ENCODE peak calls at places on chromosomes 1 and 21, in four cellular contexts. V is suprapubic skin, K is bronchial epithelial cell, J is fibroblast of lung. P is an unnamed sample. For H3K27me3, the result is how much of the 10 kb centered on the place peaks cover.

GRCh38 chr1:32151319-32151787 is 28.1 kb upstream of the TXLNA start:
- DNase-seq in V (no peak), K (peak), J (peak), P (peak)

GRCh38 chr1:179251675-179252074 is 22.2 kb upstream of the ABL2 start:
- DNase-seq in V (no peak), K (peak), J (peak), P (no peak)

GRCh38 chr1:226882631-226883409 is 12.4 kb downstream of the PSEN2 start:
- DNase-seq in V (no peak), K (peak), J (peak), P (no peak)

GRCh38 chr1:14626869-14627607 is 28.6 kb downstream of the KAZN start:
- DNase-seq in V (peak), K (peak), J (peak), P (peak)

GRCh38 chr1:196405839-196406238 is 202.4 kb downstream of the KCNT2 start:
- DNase-seq in V (no peak), K (no peak), J (no peak), P (no peak)

GRCh38 chr1:38571726-38572125 is 287.8 kb downstream of the RRAGC start:
- DNase-seq in V (no peak), K (no peak), J (no peak), P (peak)

GRCh38 chr1:64136749-64137568 is 66.5 kb upstream of the UBE2U start:
- DNase-seq in V (peak), K (peak), J (peak), P (peak)

GRCh38 chr1:64965239-64966157 is 851 bp downstream of the JAK1 start:
- DNase-seq in V (peak), K (no peak), J (peak), P (peak)

GRCh38 chr1:12052008-12052573 is 11.0 kb upstream of the TNFRSF8 start:
- DNase-seq in V (no peak), K (peak), J (peak), P (peak)

GRCh38 chr1:150176593-150176992 is 26.9 kb downstream of the PLEKHO1 start:
- DNase-seq in V (no peak), K (no peak), J (peak), P (no peak)

GRCh38 chr1:159054427-159054826 is 22.1 kb downstream of the AIM2 start:
- DNase-seq in V (no peak), K (peak), J (no peak), P (no peak)

GRCh38 chr1:8397511-8397910 is 79.6 kb downstream of the SLC45A1 start:
- DNase-seq in V (no peak), K (no peak), J (no peak), P (no peak)

GRCh38 chr1:228058172-228058980 is 24.1 kb upstream of the ARF1 start:
- DNase-seq in V (peak), K (no peak), J (no peak), P (no peak)
- H3K27me3 ChIP-seq in V (half or more), K (under half), J (under half), P (under half)

GRCh38 chr1:35714921-35715567 is 3.6 kb downstream of the C1orf216 start:
- DNase-seq in V (no peak), K (no peak), J (no peak), P (no peak)
- H3K4me3 ChIP-seq in V (no peak), K (no peak), J (peak), P (no peak)

GRCh38 chr1:3065797-3066196 is 3.2 kb upstream of the PRDM16 start:
- DNase-seq in V (peak), K (no peak), J (no peak), P (no peak)
- H3K27me3 ChIP-seq in V (half or more), K (under half), J (under half), P (under half)

GRCh38 chr21:34878501-34878900 is 170.6 kb downstream of the RUNX1 start:
- DNase-seq in V (no peak), K (peak), J (no peak), P (no peak)
- H3K4me3 ChIP-seq in V (no peak), K (no peak), J (peak), P (no peak)

DNA sequence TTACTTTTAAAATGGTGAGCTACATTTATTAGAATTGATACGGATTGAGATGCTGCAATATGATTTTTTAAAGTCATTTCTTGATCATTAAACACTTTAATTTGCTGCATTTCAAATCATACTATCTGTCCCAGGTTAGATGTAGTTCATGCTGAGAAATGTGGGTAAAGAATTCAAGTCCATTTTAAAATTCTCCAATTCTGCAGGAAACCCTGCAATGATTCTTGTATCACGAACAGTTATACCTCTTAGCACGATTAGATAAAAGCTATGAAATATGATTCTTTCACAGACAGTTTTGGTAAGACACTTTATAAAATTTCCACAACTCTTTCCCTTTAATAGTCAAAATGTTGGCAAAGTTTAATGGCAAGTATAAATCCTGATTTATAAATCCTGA is 693.4 kb downstream of the ADGRL2 start:
- DNase-seq in V (no peak), K (no peak), J (peak), P (no peak)
- H3K27me3 ChIP-seq in V (under half), K (under half), J (under half), P (under half)

GRCh38 chr1:112541299-112541698 is 32.5 kb downstream of the WNT2B start:
- DNase-seq in V (no peak), K (no peak), J (no peak), P (no peak)

GRCh38 chr1:112542206-112542973 is 33.6 kb downstream of the WNT2B start:
- DNase-seq in V (no peak), K (no peak), J (no peak), P (no peak)

GRCh38 chr1:112544011-112544688 is 35.4 kb downstream of the WNT2B start:
- DNase-seq in V (no peak), K (peak), J (peak), P (peak)

GRCh38 chr1:112546076-112546475 is 37.3 kb downstream of the WNT2B start:
- DNase-seq in V (no peak), K (no peak), J (no peak), P (no peak)

DNA sequence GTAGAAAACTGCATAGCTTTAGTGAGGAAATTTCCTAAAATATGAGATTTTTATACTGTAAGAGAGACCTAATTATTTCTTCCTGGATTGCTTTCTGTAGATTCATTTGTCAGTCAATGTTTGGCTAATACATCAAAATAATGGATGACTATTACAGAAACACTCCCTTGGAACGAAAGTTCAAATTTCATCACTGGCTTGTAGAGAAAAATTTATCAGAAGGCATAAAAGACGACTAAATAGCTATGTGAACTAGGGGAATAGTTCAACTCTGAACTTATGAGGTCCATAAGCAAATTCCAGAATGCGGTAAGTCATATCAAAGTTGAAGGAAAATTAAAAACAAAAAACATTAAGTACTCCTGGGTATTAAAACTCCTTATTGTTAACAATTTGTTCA is 36.0 kb downstream of the WNT2B start:
- DNase-seq in V (no peak), K (peak), J (peak), P (no peak)
- H3K4me3 ChIP-seq in V (no peak), K (no peak), J (no peak), P (no peak)

DNA sequence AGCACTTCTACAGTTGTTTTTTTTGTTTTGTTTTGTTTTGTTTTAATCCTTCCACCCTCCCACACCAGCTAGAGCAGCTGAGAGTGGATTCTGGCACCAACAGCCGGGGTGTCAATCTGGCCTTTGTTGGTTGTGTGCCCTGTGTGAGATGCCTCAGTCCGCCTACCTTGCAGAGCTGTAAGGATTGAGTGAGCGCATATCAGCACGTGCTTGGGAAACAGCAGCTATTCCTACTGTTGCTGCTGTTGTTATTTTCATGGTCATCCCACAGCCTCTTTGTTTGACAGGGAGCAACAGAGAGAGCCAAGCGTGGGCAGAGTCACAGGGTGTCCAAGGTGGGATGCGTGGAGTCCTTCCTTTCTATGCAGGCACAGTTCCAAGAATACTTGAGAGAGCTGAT is 50.3 kb downstream of the PGBD5 start:
- DNase-seq in V (no peak), K (no peak), J (no peak), P (no peak)
- H3K27me3 ChIP-seq in V (under half), K (under half), J (under half), P (under half)

DNA sequence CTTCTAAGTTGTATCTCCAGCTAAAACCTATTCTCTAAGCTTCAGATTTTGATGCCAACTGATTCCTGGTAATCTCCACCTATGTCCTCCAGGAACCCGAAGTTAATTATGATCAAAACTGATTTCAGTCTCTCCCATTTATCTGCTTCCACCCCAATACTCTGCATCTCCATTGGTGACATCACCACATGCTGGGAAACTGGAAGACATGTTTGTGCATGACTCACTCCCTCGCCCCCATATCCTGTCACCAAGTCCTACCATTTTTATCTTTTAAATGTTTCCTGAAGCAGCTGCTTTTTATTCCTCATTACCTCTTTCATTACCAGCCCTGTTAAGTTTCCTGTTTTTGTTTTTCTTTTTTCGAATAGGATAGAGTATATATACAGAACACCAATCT is 228.5 kb downstream of the LRRC40 start:
- DNase-seq in V (no peak), K (peak), J (peak), P (peak)
- H3K4me3 ChIP-seq in V (no peak), K (no peak), J (no peak), P (no peak)